ENCODE peak calls at places on chromosome 12, in nine cellular contexts. X, K, V, N, S, C, U, L and T are unnamed samples.

GRCh38 chr12:386651-387050 is 2.5 kb downstream of the KDM5A start:
- DNase-seq in X (no peak), K (peak), V (no peak), N (no peak), S (no peak), C (no peak), U (peak), L (no peak), T (no peak)

GRCh38 chr12:115983226-115983798 is 294.2 kb downstream of the MED13L start:
- DNase-seq in X (peak), K (peak), V (no peak), N (no peak), S (no peak), C (no peak), U (peak), L (no peak), T (no peak)

GRCh38 chr12:3698218-3698974 is 54.5 kb downstream of the CRACR2A start:
- DNase-seq in X (no peak), K (peak), V (no peak), N (peak), S (peak), C (no peak), U (peak), L (peak), T (no peak)

GRCh38 chr12:95390192-95390591 is 83.8 kb upstream of the METAP2 start:
- DNase-seq in X (no peak), K (no peak), V (no peak), N (no peak), S (no peak), C (no peak), U (no peak), L (no peak), T (no peak)

GRCh38 chr12:13095266-13095995 is 8.0 kb downstream of the GSG1 start:
- DNase-seq in X (no peak), K (no peak), V (no peak), N (no peak), S (no peak), C (no peak), U (no peak), L (no peak), T (no peak)

GRCh38 chr12:7113389-7113871 is 4.4 kb upstream of the C1RL start:
- DNase-seq in X (peak), K (peak), V (peak), N (no peak), S (peak), C (no peak), U (peak), L (no peak), T (no peak)

GRCh38 chr12:597926-598568 is 65.2 kb downstream of the NINJ2 start:
- DNase-seq in X (peak), K (no peak), V (no peak), N (no peak), S (peak), C (no peak), U (no peak), L (no peak), T (no peak)

GRCh38 chr12:89289720-89290119 is 62.6 kb downstream of the DUSP6 start:
- DNase-seq in X (no peak), K (no peak), V (no peak), N (no peak), S (no peak), C (no peak), U (no peak), L (no peak), T (no peak)

GRCh38 chr12:95593266-95593871 is 42.1 kb upstream of the USP44 start:
- DNase-seq in X (no peak), K (no peak), V (no peak), N (no peak), S (no peak), C (no peak), U (no peak), L (no peak), T (no peak)

GRCh38 chr12:65121956-65122469 is 908 bp upstream of the WIF1 start:
- DNase-seq in X (no peak), K (no peak), V (no peak), N (no peak), S (no peak), C (no peak), U (no peak), L (no peak), T (no peak)

GRCh38 chr12:117875652-117876491 is 92.9 kb downstream of the KSR2 start:
- DNase-seq in X (no peak), K (no peak), V (no peak), N (no peak), S (no peak), C (no peak), U (peak), L (peak), T (no peak)

GRCh38 chr12:102120886-102121285 is 903 bp downstream of the PARPBP start:
- DNase-seq in X (peak), K (peak), V (no peak), N (no peak), S (peak), C (no peak), U (peak), L (no peak), T (no peak)

GRCh38 chr12:15336772-15337553 is 14.7 kb downstream of the PTPRO start:
- DNase-seq in X (no peak), K (peak), V (no peak), N (peak), S (no peak), C (no peak), U (peak), L (no peak), T (no peak)

GRCh38 chr12:13211859-13212664 is 15.5 kb downstream of the EMP1 start:
- DNase-seq in X (peak), K (peak), V (peak), N (no peak), S (no peak), C (peak), U (peak), L (no peak), T (no peak)

GRCh38 chr12:2163172-2163927 is 110.6 kb downstream of the CACNA1C start:
- DNase-seq in X (no peak), K (peak), V (no peak), N (peak), S (no peak), C (peak), U (peak), L (no peak), T (peak)

GRCh38 chr12:50599366-50600095 is 94.7 kb downstream of the DIP2B start:
- DNase-seq in X (no peak), K (no peak), V (no peak), N (no peak), S (no peak), C (no peak), U (no peak), L (no peak), T (no peak)